ENCODE peak calls at places on chromosomes 13 and 19, in five cellular contexts. O is neural progenitor cell, V is stomach, B is mucosa of descending colon, R is T-helper 17 cell. A is an unnamed sample. For H3K9me3, the result is how much of the 10 kb centered on the place peaks cover.

GRCh38 chr19:9996541-9996940 is 13.8 kb downstream of the COL5A3 start:
- DNase-seq in V (no peak), B (no peak), O (no peak), R (no peak), A (no peak)

GRCh38 chr13:48661112-48661511 is 7.4 kb downstream of the CYSLTR2 start:
- DNase-seq in O (no peak), B (no peak), V (no peak), R (no peak), A (no peak)

GRCh38 chr13:48534911-48535501 is 2.1 kb upstream of the RCBTB2 start:
- DNase-seq in O (no peak), B (no peak), V (no peak), R (no peak), A (no peak)

GRCh38 chr19:4266253-4267000 is 12.6 kb upstream of the SHD start:
- DNase-seq in O (no peak), B (no peak), R (no peak), V (no peak), A (no peak)

GRCh38 chr13:106796280-106797047 is 228.5 kb upstream of the ARGLU1 start:
- DNase-seq in O (peak), V (no peak), R (no peak), B (no peak), A (no peak)

GRCh38 chr13:43861863-43862262 is 17.7 kb downstream of the CCDC122 start:
- DNase-seq in B (no peak), V (no peak), R (no peak), O (no peak), A (no peak)

GRCh38 chr19:31352782-31353651 is 3.8 kb upstream of the TSHZ3 start:
- DNase-seq in R (no peak), B (no peak), V (no peak), O (peak), A (no peak)

GRCh38 chr19:35216833-35217707 is 11.5 kb downstream of the FAM187B start:
- DNase-seq in V (peak), O (no peak), R (no peak), B (no peak), A (no peak)

GRCh38 chr19:39335168-39335567 is 675 bp downstream of the GMFG start:
- DNase-seq in R (no peak), O (no peak), B (no peak), V (no peak), A (peak)

GRCh38 chr13:65677906-65678305 is 1552.2 kb downstream of the PCDH9 start:
- DNase-seq in V (no peak), R (no peak), O (no peak), B (no peak), A (no peak)

GRCh38 chr19:11781295-11782057 is 14.7 kb downstream of the ZNF441 start:
- DNase-seq in R (no peak), V (no peak), B (no peak), O (no peak), A (no peak)

GRCh38 chr19:58154287-58154678 is 3.7 kb upstream of the ZNF329 start:
- DNase-seq in B (peak), V (peak), R (no peak), O (peak), A (peak)

GRCh38 chr19:19297759-19298158 is 22.6 kb downstream of the SUGP1 start:
- DNase-seq in V (no peak), O (no peak), B (no peak), R (no peak), A (no peak)

GRCh38 chr13:74464656-74465055 is 330.5 kb upstream of the KLF12 start:
- DNase-seq in R (no peak), V (no peak), O (no peak), B (no peak), A (no peak)

GRCh38 chr19:40701758-40702157 is 11.3 kb upstream of the NUMBL start:
- DNase-seq in R (no peak), B (no peak), V (no peak), O (no peak), A (no peak)

GRCh38 chr19:15810335-15810734 is 5.1 kb downstream of the OR10H1 start:
- DNase-seq in B (no peak), O (no peak), R (no peak), V (peak), A (no peak)
- H3K9me3 ChIP-seq in B (under half), O (under half), R (under half), V (under half), A (under half)

GRCh38 chr13:18952225-18953016 is 229.2 kb downstream of the TUBA3C start:
- DNase-seq in R (no peak), V (no peak), B (peak), O (no peak), A (peak)
- H3K9me3 ChIP-seq in R (under half), V (under half), B (half or more), O (under half), A (under half)

GRCh38 chr19:44131955-44132354 is 9.4 kb upstream of the ZNF234 start:
- DNase-seq in O (no peak), B (no peak), V (no peak), R (no peak), A (no peak)
- H3K9me3 ChIP-seq in O (under half), B (half or more), V (half or more), R (under half), A (under half)

DNA sequence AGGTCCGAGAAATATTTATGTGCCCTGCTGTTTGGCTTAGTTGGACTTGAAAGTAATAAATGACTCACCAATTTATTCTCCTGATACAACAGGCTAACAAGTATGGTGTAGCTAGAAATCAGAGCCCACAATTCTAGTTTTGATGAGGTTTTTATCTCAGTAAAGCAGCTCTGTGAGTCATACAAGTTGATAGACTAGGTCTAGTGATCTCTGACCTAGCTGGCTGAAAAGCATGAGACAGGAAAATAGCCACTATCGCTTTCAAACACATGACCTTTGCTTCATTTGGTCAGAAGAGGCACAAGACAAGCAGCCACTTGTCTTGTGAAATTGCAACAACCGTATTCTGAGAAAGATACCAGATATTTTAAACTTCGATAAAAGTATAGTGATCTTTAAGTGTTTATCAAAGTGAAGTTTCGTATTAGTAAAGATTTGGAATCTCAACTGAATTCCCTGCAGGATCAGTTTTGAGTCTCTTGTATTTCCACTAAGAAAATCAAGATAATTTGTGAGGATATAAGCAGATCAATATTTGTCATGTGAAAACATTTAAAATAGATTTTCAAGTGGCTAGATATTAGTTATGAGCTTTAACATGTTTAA is 126.7 kb downstream of the MAB21L1 start:
- DNase-seq in V (no peak), O (no peak), B (no peak), R (no peak), A (no peak)
- H3K9me3 ChIP-seq in V (under half), O (under half), B (under half), R (under half), A (under half)

GRCh38 chr19:17021328-17021727 is 5.3 kb downstream of the CPAMD8 start:
- DNase-seq in O (no peak), R (no peak), V (no peak), B (no peak), A (no peak)

GRCh38 chr19:17020823-17021222 is 5.8 kb downstream of the CPAMD8 start:
- DNase-seq in V (no peak), O (no peak), R (no peak), B (no peak), A (no peak)

GRCh38 chr19:17023805-17024204 is 2.8 kb downstream of the CPAMD8 start:
- DNase-seq in R (no peak), O (no peak), B (no peak), V (no peak), A (no peak)

GRCh38 chr19:17021793-17022590 is 4.6 kb downstream of the CPAMD8 start:
- DNase-seq in V (no peak), R (no peak), B (no peak), O (no peak), A (no peak)

GRCh38 chr19:17020380-17020779 is 6.2 kb downstream of the CPAMD8 start:
- DNase-seq in R (no peak), V (no peak), B (no peak), O (no peak), A (no peak)
- H3K9me3 ChIP-seq in R (under half), V (under half), B (under half), O (under half), A (under half)

DNA sequence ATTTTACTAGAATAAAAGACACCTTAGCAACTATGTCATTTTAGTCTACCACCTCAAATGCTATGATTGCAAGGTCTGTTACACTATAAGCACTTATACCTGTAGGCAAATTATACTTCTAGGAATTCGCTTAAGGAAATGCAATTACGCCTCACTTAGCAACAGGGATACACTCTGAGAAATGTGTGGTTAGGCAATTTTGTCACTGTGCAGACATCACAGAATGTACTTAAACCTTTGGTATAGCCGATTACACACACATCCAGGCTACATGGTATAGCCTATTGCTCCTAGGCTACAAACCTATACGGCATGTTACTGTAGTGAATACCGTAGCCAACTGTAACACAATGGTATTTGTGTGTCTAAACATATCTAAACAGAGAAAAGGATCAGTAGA is 30.0 kb upstream of the ZNF573 start:
- DNase-seq in B (no peak), V (no peak), R (no peak), O (no peak), A (no peak)
- H3K9me3 ChIP-seq in B (under half), V (half or more), R (under half), O (under half), A (under half)